ENCODE peak calls at places on chromosomes 6 and 20, in nine cellular contexts. K, I, E, J, C, H, S, P and F are unnamed samples.

GRCh38 chr20:32427996-32428395 is 69.9 kb downstream of the ASXL1 start:
- DNase-seq in K (no peak), I (no peak), H (no peak), P (no peak), S (no peak), J (no peak), C (no peak), E (no peak), F (no peak)

GRCh38 chr6:30073489-30074240 is 1.9 kb downstream of the RNF39 start:
- DNase-seq in I (no peak), H (no peak), K (no peak), J (no peak), E (no peak), C (peak), P (no peak), S (peak), F (no peak)

GRCh38 chr20:34539756-34540155 is 18.8 kb upstream of the MAP1LC3A start:
- DNase-seq in S (no peak), C (no peak), K (no peak), E (no peak), I (no peak), H (no peak), J (no peak), P (no peak), F (no peak)

GRCh38 chr6:72811971-72812421 is 190.1 kb downstream of the KCNQ5 start:
- DNase-seq in J (no peak), K (no peak), E (no peak), P (no peak), S (no peak), H (no peak), C (no peak), I (no peak), F (peak)

GRCh38 chr6:46948699-46949098 is 27.0 kb upstream of the ADGRF5 start:
- DNase-seq in H (no peak), K (no peak), C (no peak), P (no peak), I (no peak), S (no peak), E (no peak), J (no peak), F (no peak)

GRCh38 chr6:144285798-144286502 is 815 bp downstream of the UTRN start:
- DNase-seq in C (peak), P (peak), I (no peak), S (no peak), E (no peak), J (peak), K (peak), H (peak), F (peak)

GRCh38 chr20:59322813-59323469 is 22.5 kb downstream of the EDN3 start:
- DNase-seq in J (no peak), K (no peak), S (no peak), P (no peak), I (no peak), H (no peak), C (no peak), E (no peak), F (no peak)

GRCh38 chr20:2156666-2157624 is 55.3 kb downstream of the STK35 start:
- DNase-seq in H (no peak), E (no peak), J (no peak), C (no peak), S (no peak), K (no peak), P (no peak), I (no peak), F (peak)

GRCh38 chr6:17311595-17312311 is 30.6 kb downstream of the RBM24 start:
- DNase-seq in K (no peak), S (no peak), C (peak), P (no peak), E (no peak), H (no peak), I (no peak), J (peak), F (no peak)

GRCh38 chr6:157774153-157775135 is 48.6 kb upstream of the SNX9 start:
- DNase-seq in J (no peak), K (no peak), S (no peak), C (peak), E (peak), H (no peak), I (no peak), P (no peak), F (no peak)

GRCh38 chr6:44349904-44350649 is 7.6 kb downstream of the SPATS1 start:
- DNase-seq in E (no peak), P (no peak), I (no peak), H (no peak), C (no peak), K (no peak), J (no peak), S (no peak), F (no peak)

GRCh38 chr6:105619971-105620741 is 217.3 kb upstream of the PREP start:
- DNase-seq in H (no peak), K (no peak), C (no peak), E (no peak), J (no peak), P (no peak), S (no peak), I (no peak), F (no peak)

GRCh38 chr6:52995913-52996685 is 1.0 kb upstream of the GSTA4 start:
- DNase-seq in P (peak), S (peak), J (peak), C (peak), K (peak), E (peak), I (peak), H (no peak), F (peak)

GRCh38 chr20:38790210-38791053 is 15.1 kb upstream of the PPP1R16B start:
- DNase-seq in P (peak), C (peak), I (no peak), K (peak), S (peak), J (peak), H (peak), E (peak), F (peak)

GRCh38 chr20:8855315-8855714 is 213.6 kb upstream of the PLCB4 start:
- DNase-seq in E (no peak), K (no peak), P (no peak), J (no peak), H (no peak), S (no peak), C (no peak), I (no peak), F (peak)

GRCh38 chr20:21291026-21291425 is 12.1 kb upstream of the XRN2 start:
- DNase-seq in C (no peak), S (no peak), H (no peak), P (no peak), J (no peak), K (no peak), E (no peak), I (no peak), F (peak)

GRCh38 chr6:50120300-50120699 is 70.6 kb upstream of the DEFB112 start:
- DNase-seq in J (no peak), P (no peak), K (no peak), H (no peak), E (no peak), S (no peak), C (no peak), I (no peak), F (peak)